ENCODE peak calls at places on chromosomes 16 and 17, in eight cellular contexts. One of them, this sample, is unnamed.
A peak's percentile ranks its signal among the peaks of the same experiment; 100 is the strongest.

GRCh38 chr17:20053343-20053964 is 44.3 kb downstream of the SPECC1 start:
- DNase-seq in body of pancreas: peak; percentile 6
- DNase-seq in GM20000: no peak
- DNase-seq in T follicular helper cell: no peak
- DNase-seq in CD8-positive, alpha-beta memory T cell: no peak
- DNase-seq in stimulated activated CD8-positive, alpha-beta memory T cell treated with anti-CD3 and anti-CD28 coated beads, Interleukin-7, amount 100 ng/mL, for 48 hours: no peak
- DNase-seq in iPS DF 6.9: no peak
- DNase-seq in effector memory CD4-positive, alpha-beta T cell: no peak
- DNase-seq in this sample: no peak

GRCh38 chr17:52159159-52159809 is 770 bp upstream of the CA10 start:
- DNase-seq in body of pancreas: no peak
- DNase-seq in GM20000: peak; percentile 22
- DNase-seq in T follicular helper cell: no peak
- DNase-seq in CD8-positive, alpha-beta memory T cell: no peak
- DNase-seq in stimulated activated CD8-positive, alpha-beta memory T cell treated with anti-CD3 and anti-CD28 coated beads, Interleukin-7, amount 100 ng/mL, for 48 hours: no peak
- DNase-seq in iPS DF 6.9: no peak
- DNase-seq in effector memory CD4-positive, alpha-beta T cell: no peak
- DNase-seq in this sample: no peak

GRCh38 chr16:59046335-59046734 is 312.2 kb upstream of the GOT2 start:
- DNase-seq in body of pancreas: no peak
- DNase-seq in GM20000: no peak
- DNase-seq in T follicular helper cell: no peak
- DNase-seq in CD8-positive, alpha-beta memory T cell: no peak
- DNase-seq in stimulated activated CD8-positive, alpha-beta memory T cell treated with anti-CD3 and anti-CD28 coated beads, Interleukin-7, amount 100 ng/mL, for 48 hours: no peak
- DNase-seq in iPS DF 6.9: no peak
- DNase-seq in effector memory CD4-positive, alpha-beta T cell: no peak
- DNase-seq in this sample: no peak

GRCh38 chr17:49508061-49508865 is 13.2 kb downstream of the NGFR start:
- DNase-seq in body of pancreas: no peak
- DNase-seq in GM20000: no peak
- DNase-seq in T follicular helper cell: no peak
- DNase-seq in CD8-positive, alpha-beta memory T cell: no peak
- DNase-seq in stimulated activated CD8-positive, alpha-beta memory T cell treated with anti-CD3 and anti-CD28 coated beads, Interleukin-7, amount 100 ng/mL, for 48 hours: no peak
- DNase-seq in iPS DF 6.9: no peak
- DNase-seq in effector memory CD4-positive, alpha-beta T cell: no peak
- DNase-seq in this sample: no peak

GRCh38 chr17:82270651-82271050 is 2.8 kb downstream of the CSNK1D start:
- DNase-seq in body of pancreas: no peak
- DNase-seq in GM20000: no peak
- DNase-seq in T follicular helper cell: no peak
- DNase-seq in CD8-positive, alpha-beta memory T cell: no peak
- DNase-seq in stimulated activated CD8-positive, alpha-beta memory T cell treated with anti-CD3 and anti-CD28 coated beads, Interleukin-7, amount 100 ng/mL, for 48 hours: no peak
- DNase-seq in iPS DF 6.9: no peak
- DNase-seq in effector memory CD4-positive, alpha-beta T cell: no peak
- DNase-seq in this sample: no peak

GRCh38 chr17:31067699-31068184 is 27.0 kb upstream of the NF1 start:
- DNase-seq in body of pancreas: no peak
- DNase-seq in GM20000: no peak
- DNase-seq in T follicular helper cell: no peak
- DNase-seq in CD8-positive, alpha-beta memory T cell: no peak
- DNase-seq in stimulated activated CD8-positive, alpha-beta memory T cell treated with anti-CD3 and anti-CD28 coated beads, Interleukin-7, amount 100 ng/mL, for 48 hours: no peak
- DNase-seq in iPS DF 6.9: no peak
- DNase-seq in effector memory CD4-positive, alpha-beta T cell: no peak
- DNase-seq in this sample: no peak

GRCh38 chr16:77437859-77438258 is 3.0 kb upstream of the ADAMTS18 start:
- DNase-seq in body of pancreas: no peak
- DNase-seq in GM20000: no peak
- DNase-seq in T follicular helper cell: no peak
- DNase-seq in CD8-positive, alpha-beta memory T cell: no peak
- DNase-seq in stimulated activated CD8-positive, alpha-beta memory T cell treated with anti-CD3 and anti-CD28 coated beads, Interleukin-7, amount 100 ng/mL, for 48 hours: no peak
- DNase-seq in iPS DF 6.9: no peak
- DNase-seq in effector memory CD4-positive, alpha-beta T cell: no peak
- DNase-seq in this sample: no peak

GRCh38 chr17:72609501-72609900 is 483.0 kb downstream of the SLC39A11 start:
- DNase-seq in body of pancreas: peak; percentile 62
- DNase-seq in GM20000: no peak
- DNase-seq in T follicular helper cell: no peak
- DNase-seq in CD8-positive, alpha-beta memory T cell: no peak
- DNase-seq in stimulated activated CD8-positive, alpha-beta memory T cell treated with anti-CD3 and anti-CD28 coated beads, Interleukin-7, amount 100 ng/mL, for 48 hours: no peak
- DNase-seq in iPS DF 6.9: no peak
- DNase-seq in effector memory CD4-positive, alpha-beta T cell: no peak
- DNase-seq in this sample: no peak

GRCh38 chr17:82505296-82505695 is 14.2 kb upstream of the FOXK2 start:
- DNase-seq in body of pancreas: no peak
- DNase-seq in GM20000: no peak
- DNase-seq in T follicular helper cell: no peak
- DNase-seq in CD8-positive, alpha-beta memory T cell: no peak
- DNase-seq in stimulated activated CD8-positive, alpha-beta memory T cell treated with anti-CD3 and anti-CD28 coated beads, Interleukin-7, amount 100 ng/mL, for 48 hours: no peak
- DNase-seq in iPS DF 6.9: no peak
- DNase-seq in effector memory CD4-positive, alpha-beta T cell: no peak
- DNase-seq in this sample: no peak

GRCh38 chr16:1723450-1724147 is 17.6 kb downstream of the MAPK8IP3 start:
- DNase-seq in body of pancreas: peak; percentile 49
- DNase-seq in GM20000: peak; percentile 73
- DNase-seq in T follicular helper cell: peak; percentile 36
- DNase-seq in CD8-positive, alpha-beta memory T cell: peak; percentile 41
- DNase-seq in stimulated activated CD8-positive, alpha-beta memory T cell treated with anti-CD3 and anti-CD28 coated beads, Interleukin-7, amount 100 ng/mL, for 48 hours: no peak
- DNase-seq in iPS DF 6.9: no peak
- DNase-seq in effector memory CD4-positive, alpha-beta T cell: no peak
- DNase-seq in this sample: peak; percentile 36

GRCh38 chr17:78241277-78242023 is 10.0 kb downstream of the TMEM235 start:
- DNase-seq in body of pancreas: no peak
- DNase-seq in GM20000: no peak
- DNase-seq in T follicular helper cell: no peak
- DNase-seq in CD8-positive, alpha-beta memory T cell: no peak
- DNase-seq in stimulated activated CD8-positive, alpha-beta memory T cell treated with anti-CD3 and anti-CD28 coated beads, Interleukin-7, amount 100 ng/mL, for 48 hours: no peak
- DNase-seq in iPS DF 6.9: no peak
- DNase-seq in effector memory CD4-positive, alpha-beta T cell: no peak
- DNase-seq in this sample: no peak

GRCh38 chr17:58006563-58006923 is 503 bp downstream of the SRSF1 start:
- DNase-seq in body of pancreas: peak; percentile 83
- DNase-seq in GM20000: no peak
- DNase-seq in T follicular helper cell: peak; percentile 29
- DNase-seq in CD8-positive, alpha-beta memory T cell: peak; percentile 49
- DNase-seq in stimulated activated CD8-positive, alpha-beta memory T cell treated with anti-CD3 and anti-CD28 coated beads, Interleukin-7, amount 100 ng/mL, for 48 hours: peak; percentile 53
- DNase-seq in iPS DF 6.9: no peak
- DNase-seq in effector memory CD4-positive, alpha-beta T cell: no peak
- DNase-seq in this sample: peak; percentile 33

GRCh38 chr17:42547001-42547461 is 5.7 kb upstream of the HSD17B1 start:
- DNase-seq in body of pancreas: no peak
- DNase-seq in GM20000: no peak
- DNase-seq in T follicular helper cell: no peak
- DNase-seq in CD8-positive, alpha-beta memory T cell: no peak
- DNase-seq in stimulated activated CD8-positive, alpha-beta memory T cell treated with anti-CD3 and anti-CD28 coated beads, Interleukin-7, amount 100 ng/mL, for 48 hours: no peak
- DNase-seq in iPS DF 6.9: no peak
- DNase-seq in effector memory CD4-positive, alpha-beta T cell: no peak
- DNase-seq in this sample: no peak

GRCh38 chr16:20918486-20919239 is 18.1 kb downstream of the LYRM1 start:
- DNase-seq in body of pancreas: peak; percentile 52
- DNase-seq in GM20000: no peak
- DNase-seq in T follicular helper cell: no peak
- DNase-seq in CD8-positive, alpha-beta memory T cell: no peak
- DNase-seq in stimulated activated CD8-positive, alpha-beta memory T cell treated with anti-CD3 and anti-CD28 coated beads, Interleukin-7, amount 100 ng/mL, for 48 hours: no peak
- DNase-seq in iPS DF 6.9: no peak
- DNase-seq in effector memory CD4-positive, alpha-beta T cell: no peak
- DNase-seq in this sample: no peak

GRCh38 chr16:88754912-88755744 is 29.9 kb downstream of the PIEZO1 start:
- DNase-seq in body of pancreas: no peak
- DNase-seq in GM20000: peak; percentile 66
- DNase-seq in T follicular helper cell: no peak
- DNase-seq in CD8-positive, alpha-beta memory T cell: no peak
- DNase-seq in stimulated activated CD8-positive, alpha-beta memory T cell treated with anti-CD3 and anti-CD28 coated beads, Interleukin-7, amount 100 ng/mL, for 48 hours: no peak
- DNase-seq in iPS DF 6.9: no peak
- DNase-seq in effector memory CD4-positive, alpha-beta T cell: no peak
- DNase-seq in this sample: no peak

GRCh38 chr17:62880120-62880519 is 72.0 kb upstream of the MARCHF10 start:
- DNase-seq in body of pancreas: no peak
- DNase-seq in GM20000: no peak
- DNase-seq in T follicular helper cell: no peak
- DNase-seq in CD8-positive, alpha-beta memory T cell: no peak
- DNase-seq in stimulated activated CD8-positive, alpha-beta memory T cell treated with anti-CD3 and anti-CD28 coated beads, Interleukin-7, amount 100 ng/mL, for 48 hours: no peak
- DNase-seq in iPS DF 6.9: no peak
- DNase-seq in effector memory CD4-positive, alpha-beta T cell: no peak
- DNase-seq in this sample: no peak

GRCh38 chr17:49995055-49995738 is at the start of gene DLX3:
- DNase-seq in body of pancreas: peak; percentile 76
- DNase-seq in GM20000: peak; percentile 12
- DNase-seq in T follicular helper cell: no peak
- DNase-seq in CD8-positive, alpha-beta memory T cell: no peak
- DNase-seq in stimulated activated CD8-positive, alpha-beta memory T cell treated with anti-CD3 and anti-CD28 coated beads, Interleukin-7, amount 100 ng/mL, for 48 hours: no peak
- DNase-seq in iPS DF 6.9: no peak
- DNase-seq in effector memory CD4-positive, alpha-beta T cell: no peak
- DNase-seq in this sample: no peak

GRCh38 chr16:72995151-72995881 is 52.6 kb downstream of the ZFHX3 start:
- DNase-seq in body of pancreas: no peak
- DNase-seq in GM20000: no peak
- DNase-seq in T follicular helper cell: no peak
- DNase-seq in CD8-positive, alpha-beta memory T cell: no peak
- DNase-seq in stimulated activated CD8-positive, alpha-beta memory T cell treated with anti-CD3 and anti-CD28 coated beads, Interleukin-7, amount 100 ng/mL, for 48 hours: no peak
- DNase-seq in iPS DF 6.9: peak; percentile 39
- DNase-seq in effector memory CD4-positive, alpha-beta T cell: no peak
- DNase-seq in this sample: no peak

This sample was measured in effector CD4-positive, alpha-beta T cell.